ENCODE peak calls at places on chromosomes 4 and X, in four cellular contexts. One of them, this sample, is unnamed.

GRCh38 chr4:147727476-147728028 is 4.3 kb upstream of the ARHGAP10 start:
- DNase-seq in CD8-positive, alpha-beta memory T cell: no peak
- DNase-seq in CD4-positive, CD25-positive, alpha-beta regulatory T cell: no peak
- DNase-seq in GM12878: no peak
- DNase-seq in this sample: no peak

GRCh38 chrX:125378205-125378604 is 58.5 kb downstream of the TEX13C start:
- DNase-seq in CD8-positive, alpha-beta memory T cell: no peak
- DNase-seq in CD4-positive, CD25-positive, alpha-beta regulatory T cell: no peak
- DNase-seq in GM12878: no peak
- DNase-seq in this sample: no peak

GRCh38 chrX:434946-435345 is 48.2 kb upstream of the PPP2R3B start:
- DNase-seq in CD8-positive, alpha-beta memory T cell: no peak
- DNase-seq in CD4-positive, CD25-positive, alpha-beta regulatory T cell: no peak
- DNase-seq in GM12878: no peak
- DNase-seq in this sample: no peak

GRCh38 chr4:139528377-139529005 is 27.5 kb downstream of the SETD7 start:
- DNase-seq in CD8-positive, alpha-beta memory T cell: peak; percentile 18
- DNase-seq in CD4-positive, CD25-positive, alpha-beta regulatory T cell: no peak
- DNase-seq in GM12878: peak; percentile 11
- DNase-seq in this sample: peak; percentile 69

GRCh38 chrX:78124304-78124703 is 15.1 kb downstream of the TAF9B start:
- DNase-seq in CD8-positive, alpha-beta memory T cell: no peak
- DNase-seq in CD4-positive, CD25-positive, alpha-beta regulatory T cell: no peak
- DNase-seq in GM12878: no peak
- DNase-seq in this sample: no peak

GRCh38 chrX:125622899-125623298 is 303.2 kb downstream of the TEX13C start:
- DNase-seq in CD8-positive, alpha-beta memory T cell: no peak
- DNase-seq in CD4-positive, CD25-positive, alpha-beta regulatory T cell: no peak
- DNase-seq in GM12878: no peak
- DNase-seq in this sample: no peak

GRCh38 chrX:130053236-130053635 is 57.1 kb downstream of the ELF4 start:
- DNase-seq in CD8-positive, alpha-beta memory T cell: no peak
- DNase-seq in CD4-positive, CD25-positive, alpha-beta regulatory T cell: no peak
- DNase-seq in GM12878: no peak
- DNase-seq in this sample: no peak

GRCh38 chr4:148091896-148092295 is 350.3 kb downstream of the NR3C2 start:
- DNase-seq in CD8-positive, alpha-beta memory T cell: no peak
- DNase-seq in CD4-positive, CD25-positive, alpha-beta regulatory T cell: no peak
- DNase-seq in GM12878: no peak
- DNase-seq in this sample: no peak

GRCh38 chr4:3366893-3367775 is 74.3 kb downstream of the RGS12 start:
- DNase-seq in CD8-positive, alpha-beta memory T cell: no peak
- DNase-seq in CD4-positive, CD25-positive, alpha-beta regulatory T cell: no peak
- DNase-seq in GM12878: no peak
- DNase-seq in this sample: no peak

GRCh38 chrX:150032742-150033141 is 94.5 kb upstream of the EOLA2 start:
- DNase-seq in CD8-positive, alpha-beta memory T cell: no peak
- DNase-seq in CD4-positive, CD25-positive, alpha-beta regulatory T cell: no peak
- DNase-seq in GM12878: no peak
- DNase-seq in this sample: no peak

GRCh38 chr4:76696109-76696508 is 201.8 kb downstream of the SOWAHB start:
- DNase-seq in CD8-positive, alpha-beta memory T cell: no peak
- DNase-seq in CD4-positive, CD25-positive, alpha-beta regulatory T cell: no peak
- DNase-seq in GM12878: no peak
- DNase-seq in this sample: no peak

GRCh38 chr4:20428410-20429160 is 176.9 kb downstream of the SLIT2 start:
- DNase-seq in CD8-positive, alpha-beta memory T cell: no peak
- DNase-seq in CD4-positive, CD25-positive, alpha-beta regulatory T cell: no peak
- DNase-seq in GM12878: no peak
- DNase-seq in this sample: no peak

GRCh38 chr4:8506373-8507250 is 66.0 kb downstream of the TRMT44 start:
- DNase-seq in CD8-positive, alpha-beta memory T cell: no peak
- DNase-seq in CD4-positive, CD25-positive, alpha-beta regulatory T cell: no peak
- DNase-seq in GM12878: no peak
- DNase-seq in this sample: peak; percentile 56

GRCh38 chrX:105317117-105317516 is 96.6 kb upstream of the TEX13A start:
- DNase-seq in CD8-positive, alpha-beta memory T cell: no peak
- DNase-seq in CD4-positive, CD25-positive, alpha-beta regulatory T cell: no peak
- DNase-seq in GM12878: no peak
- DNase-seq in this sample: no peak

GRCh38 chr4:2866891-2867290 is 23.2 kb downstream of the ADD1 start:
- DNase-seq in CD8-positive, alpha-beta memory T cell: no peak
- DNase-seq in CD4-positive, CD25-positive, alpha-beta regulatory T cell: no peak
- DNase-seq in GM12878: no peak
- DNase-seq in this sample: no peak

GRCh38 chr4:116055857-116056827 is 942.7 kb upstream of the NDST4 start:
- DNase-seq in CD8-positive, alpha-beta memory T cell: no peak
- DNase-seq in CD4-positive, CD25-positive, alpha-beta regulatory T cell: no peak
- DNase-seq in GM12878: no peak
- DNase-seq in this sample: no peak

GRCh38 chr4:80183196-80184052 is 13.9 kb upstream of the PRDM8 start:
- DNase-seq in CD8-positive, alpha-beta memory T cell: peak; percentile 39
- DNase-seq in CD4-positive, CD25-positive, alpha-beta regulatory T cell: peak; percentile 53
- DNase-seq in GM12878: no peak
- DNase-seq in this sample: peak; percentile 36

GRCh38 chrX:39705299-39705698 is 392.5 kb downstream of the BCOR start:
- DNase-seq in CD8-positive, alpha-beta memory T cell: no peak
- DNase-seq in CD4-positive, CD25-positive, alpha-beta regulatory T cell: no peak
- DNase-seq in GM12878: no peak
- DNase-seq in this sample: peak; percentile 66

GRCh38 chrX:44012484-44013096 is 39.4 kb upstream of the NDP start:
- DNase-seq in CD8-positive, alpha-beta memory T cell: peak; percentile 2
- DNase-seq in CD4-positive, CD25-positive, alpha-beta regulatory T cell: no peak
- DNase-seq in GM12878: no peak
- DNase-seq in this sample: peak; percentile 38

GRCh38 chr4:100641326-100641725 is 123.5 kb upstream of the EMCN start:
- DNase-seq in CD8-positive, alpha-beta memory T cell: no peak
- DNase-seq in CD4-positive, CD25-positive, alpha-beta regulatory T cell: no peak
- DNase-seq in GM12878: no peak
- DNase-seq in this sample: no peak

GRCh38 chr4:46994007-46994405 is 625 bp upstream of the GABRA4 start:
- DNase-seq in CD8-positive, alpha-beta memory T cell: no peak
- DNase-seq in CD4-positive, CD25-positive, alpha-beta regulatory T cell: no peak
- DNase-seq in GM12878: no peak
- DNase-seq in this sample: no peak

GRCh38 chr4:11505225-11505971 is 76.7 kb upstream of the HS3ST1 start:
- DNase-seq in CD8-positive, alpha-beta memory T cell: no peak
- DNase-seq in CD4-positive, CD25-positive, alpha-beta regulatory T cell: no peak
- DNase-seq in GM12878: no peak
- DNase-seq in this sample: no peak

GRCh38 chr4:28842271-28842670 is 1877.9 kb upstream of the PCDH7 start:
- DNase-seq in CD8-positive, alpha-beta memory T cell: no peak
- DNase-seq in CD4-positive, CD25-positive, alpha-beta regulatory T cell: no peak
- DNase-seq in GM12878: no peak
- DNase-seq in this sample: no peak

GRCh38 chr4:31548823-31549222 is 828.7 kb downstream of the PCDH7 start:
- DNase-seq in CD8-positive, alpha-beta memory T cell: no peak
- DNase-seq in CD4-positive, CD25-positive, alpha-beta regulatory T cell: no peak
- DNase-seq in GM12878: no peak
- DNase-seq in this sample: peak; percentile 10

GRCh38 chr4:139825523-139826014 is 159.9 kb downstream of the MGST2 start:
- DNase-seq in CD8-positive, alpha-beta memory T cell: no peak
- DNase-seq in CD4-positive, CD25-positive, alpha-beta regulatory T cell: no peak
- DNase-seq in GM12878: no peak
- DNase-seq in this sample: no peak

GRCh38 chr4:6580353-6580752 is 5.4 kb downstream of the MAN2B2 start:
- DNase-seq in CD8-positive, alpha-beta memory T cell: no peak
- DNase-seq in CD4-positive, CD25-positive, alpha-beta regulatory T cell: no peak
- DNase-seq in GM12878: no peak
- DNase-seq in this sample: no peak
- H3K36me3 ChIP-seq in CD8-positive, alpha-beta memory T cell: peaks cover 30% of the 10 kb centered on the region
- H3K36me3 ChIP-seq in CD4-positive, CD25-positive, alpha-beta regulatory T cell: peaks cover 82% of the 10 kb centered on the region
- H3K36me3 ChIP-seq in GM12878: no peaks in the 10 kb centered on the region
- H3K36me3 ChIP-seq in this sample: peaks cover 65% of the 10 kb centered on the region

GRCh38 chr4:89303177-89303576 is 4.4 kb downstream of the GPRIN3 start:
- DNase-seq in CD8-positive, alpha-beta memory T cell: peak; percentile 51
- DNase-seq in CD4-positive, CD25-positive, alpha-beta regulatory T cell: peak; percentile 80
- DNase-seq in GM12878: no peak
- DNase-seq in this sample: peak; percentile 30
- H3K4me1 ChIP-seq in CD8-positive, alpha-beta memory T cell: peaks cover 67% of the 10 kb centered on the region
- H3K4me1 ChIP-seq in CD4-positive, CD25-positive, alpha-beta regulatory T cell: peaks cover 90% of the 10 kb centered on the region
- H3K4me1 ChIP-seq in GM12878: no peaks in the 10 kb centered on the region
- H3K4me1 ChIP-seq in this sample: no peaks in the 10 kb centered on the region

GRCh38 chr4:1800805-1801204 is 7.7 kb downstream of the FGFR3 start:
- DNase-seq in CD8-positive, alpha-beta memory T cell: no peak
- DNase-seq in CD4-positive, CD25-positive, alpha-beta regulatory T cell: no peak
- DNase-seq in GM12878: no peak
- DNase-seq in this sample: no peak
- H3K36me3 ChIP-seq in CD8-positive, alpha-beta memory T cell: no peaks in the 10 kb centered on the region
- H3K36me3 ChIP-seq in CD4-positive, CD25-positive, alpha-beta regulatory T cell: no peaks in the 10 kb centered on the region
- H3K36me3 ChIP-seq in GM12878: no peaks in the 10 kb centered on the region
- H3K36me3 ChIP-seq in this sample: no peaks in the 10 kb centered on the region

DNA sequence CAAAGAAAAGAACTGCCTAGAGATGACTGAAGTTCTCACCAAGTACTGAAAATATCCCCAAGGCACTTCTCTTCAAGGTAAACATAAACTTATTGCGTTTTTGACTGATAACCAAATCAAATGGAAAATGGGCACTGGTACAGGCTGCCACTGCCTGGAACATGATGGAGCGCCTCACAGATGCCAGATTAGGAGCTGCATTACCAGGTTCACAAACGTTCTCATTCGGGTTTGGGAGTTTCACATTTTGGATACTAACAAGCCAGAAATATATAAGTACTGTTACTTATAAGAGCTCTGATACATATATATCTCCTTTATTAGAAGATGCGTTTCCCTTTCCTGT is 141.2 kb downstream of the CBR4 start:
- DNase-seq in CD8-positive, alpha-beta memory T cell: no peak
- DNase-seq in CD4-positive, CD25-positive, alpha-beta regulatory T cell: no peak
- DNase-seq in GM12878: no peak
- DNase-seq in this sample: no peak
- H3K4me1 ChIP-seq in CD8-positive, alpha-beta memory T cell: no peaks in the 10 kb centered on the region
- H3K4me1 ChIP-seq in CD4-positive, CD25-positive, alpha-beta regulatory T cell: no peaks in the 10 kb centered on the region
- H3K4me1 ChIP-seq in GM12878: no peaks in the 10 kb centered on the region
- H3K4me1 ChIP-seq in this sample: peaks cover 63% of the 10 kb centered on the region

This sample was measured in tibial artery.